ENCODE peak calls at places on chromosomes 7 and 10, in four cellular contexts. I, J, U and B are unnamed samples.

GRCh38 chr7:145053781-145054180 is 217.9 kb upstream of the TPK1 start:
- DNase-seq in U (no peak), I (no peak), J (no peak), B (no peak)

GRCh38 chr10:44934416-44935200 is 23.5 kb downstream of the TMEM72 start:
- DNase-seq in J (peak; percentile 60), U (no peak), I (peak; percentile 48), B (no peak)

GRCh38 chr7:12839508-12840153 is 152.2 kb downstream of the ARL4A start:
- DNase-seq in J (no peak), I (no peak), U (no peak), B (no peak)

GRCh38 chr10:44959243-44960097 is at the start of gene RASSF4:
- DNase-seq in J (peak; percentile 96), I (peak; percentile 97), U (peak; percentile 94), B (peak; percentile 95)

GRCh38 chr7:48309720-48310119 is 138.5 kb downstream of the ABCA13 start:
- DNase-seq in I (no peak), U (no peak), J (no peak), B (no peak)

GRCh38 chr7:151666886-151667285 is 147.2 kb upstream of the RHEB start:
- DNase-seq in U (no peak), I (peak; percentile 21), J (no peak), B (no peak)

GRCh38 chr7:82444220-82445049 is 858 bp upstream of the CACNA2D1 start:
- DNase-seq in U (no peak), I (no peak), J (no peak), B (no peak)

GRCh38 chr10:102970497-102970896 is 52.4 kb downstream of the CNNM2 start:
- DNase-seq in U (no peak), J (no peak), I (no peak), B (no peak)

GRCh38 chr7:44111759-44112158 is 7.6 kb downstream of the AEBP1 start:
- DNase-seq in I (no peak), U (no peak), J (no peak), B (no peak)

GRCh38 chr7:20113423-20114027 is 103.7 kb downstream of the MACC1 start:
- DNase-seq in U (no peak), J (no peak), I (no peak), B (no peak)

GRCh38 chr7:29764227-29764626 is 42.1 kb upstream of the WIPF3 start:
- DNase-seq in U (no peak), J (no peak), I (no peak), B (no peak)

GRCh38 chr7:29469984-29470557 is 93.6 kb upstream of the PRR15 start:
- DNase-seq in J (no peak), I (no peak), U (no peak), B (no peak)

GRCh38 chr10:86102446-86102845 is 264.1 kb downstream of the GRID1 start:
- DNase-seq in I (no peak), U (no peak), J (no peak), B (no peak)

GRCh38 chr7:105613611-105614330 is 32.5 kb upstream of the EFCAB10 start:
- DNase-seq in J (no peak), I (no peak), U (no peak), B (no peak)

GRCh38 chr10:132942101-132942739 is at the start of gene CFAP46:
- DNase-seq in I (peak; percentile 58), U (peak; percentile 44), J (peak; percentile 62), B (peak; percentile 57)

GRCh38 chr7:101108330-101108857 is 18.5 kb upstream of the SERPINE1 start:
- DNase-seq in U (peak; percentile 39), I (no peak), J (peak; percentile 56), B (peak; percentile 64)

GRCh38 chr10:132711618-132712051 is 74.3 kb downstream of the NKX6-2 start:
- DNase-seq in U (no peak), J (no peak), I (no peak), B (peak; percentile 6)

GRCh38 chr10:31142026-31142425 is 110.4 kb upstream of the ZNF438 start:
- DNase-seq in U (no peak), J (no peak), I (no peak), B (no peak)

GRCh38 chr10:49362596-49363260 is 33.2 kb downstream of the DRGX start:
- DNase-seq in U (peak; percentile 26), J (no peak), I (peak; percentile 39), B (no peak)

GRCh38 chr7:36792421-36792820 is 68.1 kb upstream of the AOAH start:
- DNase-seq in J (no peak), U (no peak), I (no peak), B (no peak)

GRCh38 chr10:118374404-118374803 is 32.3 kb upstream of the FAM204A start:
- DNase-seq in I (no peak), J (no peak), U (no peak), B (no peak)